ENCODE peak calls at places on chromosomes 4 and X, in six cellular contexts. I is K562, P is NAMALWA, R is T-helper 9 cell, G is lung, Z is HCEC 1CT. L is an unnamed sample.
A peak's percentile ranks its signal among the peaks of the same experiment; 100 is the strongest.

GRCh38 chr4:184471872-184472539 is 2.3 kb downstream of the IRF2 start:
- DNase-seq in Z (peak; percentile 11), G (no peak), P (peak; percentile 81), I (no peak), R (no peak), L (peak; percentile 40)

GRCh38 chr4:73978886-73979285 is 2.9 kb downstream of the PF4 start:
- DNase-seq in Z (peak; percentile 79), R (no peak), P (no peak), G (no peak), I (no peak), L (no peak)

GRCh38 chr4:91058345-91058744 is 931.2 kb downstream of the CCSER1 start:
- DNase-seq in G (no peak), I (no peak), P (no peak), R (no peak), Z (no peak), L (no peak)

GRCh38 chr4:110850461-110851447 is 227.9 kb upstream of the PITX2 start:
- DNase-seq in R (no peak), G (no peak), Z (no peak), P (no peak), I (no peak), L (peak; percentile 72)

GRCh38 chr4:173139561-173139960 is 29.1 kb upstream of the GALNT7 start:
- DNase-seq in Z (no peak), G (no peak), P (no peak), R (no peak), I (no peak), L (no peak)

GRCh38 chrX:72100051-72100755 is 31.5 kb downstream of the RTL5 start:
- DNase-seq in P (no peak), I (no peak), G (no peak), R (no peak), Z (no peak), L (no peak)

GRCh38 chr4:166422475-166422874 is 549.4 kb downstream of the TLL1 start:
- DNase-seq in I (no peak), Z (peak; percentile 72), P (no peak), R (no peak), G (no peak), L (no peak)

GRCh38 chrX:28542791-28543190 is 44.5 kb upstream of the IL1RAPL1 start:
- DNase-seq in Z (no peak), R (no peak), P (no peak), I (no peak), G (no peak), L (no peak)

GRCh38 chrX:19791562-19791961 is 95.8 kb downstream of the SH3KBP1 start:
- DNase-seq in P (no peak), G (no peak), Z (peak; percentile 72), R (no peak), I (no peak), L (no peak)

GRCh38 chr4:184448828-184449227 is 25.5 kb downstream of the IRF2 start:
- DNase-seq in P (no peak), Z (peak; percentile 46), G (peak; percentile 53), R (no peak), I (no peak), L (peak; percentile 46)

GRCh38 chr4:118099106-118099505 is 64.8 kb downstream of the NDST3 start:
- DNase-seq in I (no peak), Z (no peak), G (no peak), P (no peak), R (no peak), L (no peak)

GRCh38 chrX:28586291-28586690 is 955 bp upstream of the IL1RAPL1 start:
- DNase-seq in I (no peak), G (no peak), Z (no peak), P (no peak), R (no peak), L (no peak)

GRCh38 chr4:75745192-75745591 is 20.8 kb downstream of the USO1 start:
- DNase-seq in G (no peak), Z (peak; percentile 68), I (no peak), P (no peak), R (no peak), L (no peak)

GRCh38 chr4:85762204-85762884 is 287.4 kb downstream of the ARHGAP24 start:
- DNase-seq in P (no peak), R (no peak), I (no peak), G (no peak), Z (peak; percentile 86), L (no peak)

GRCh38 chr4:40990899-40991265 is 223.5 kb downstream of the APBB2 start:
- DNase-seq in G (no peak), I (no peak), P (peak; percentile 88), R (no peak), Z (no peak), L (no peak)

GRCh38 chr4:130511776-130512175 is 1415.8 kb downstream of the C4orf33 start:
- DNase-seq in R (no peak), I (no peak), Z (no peak), G (no peak), P (no peak), L (no peak)

GRCh38 chrX:44428989-44429627 is 85.6 kb upstream of the EFHC2 start:
- DNase-seq in P (no peak), G (no peak), Z (no peak), R (no peak), I (no peak), L (no peak)

GRCh38 chr4:82770607-82771006 is 28.0 kb downstream of the SCD5 start:
- DNase-seq in R (no peak), P (no peak), Z (no peak), I (no peak), G (no peak), L (no peak)

GRCh38 chr4:10295326-10295725 is 161.9 kb downstream of the ZNF518B start:
- DNase-seq in R (no peak), G (no peak), Z (no peak), P (no peak), I (no peak), L (no peak)

GRCh38 chrX:112211459-112211858 is 128.9 kb upstream of the TRPC5 start:
- DNase-seq in G (no peak), R (no peak), P (no peak), Z (no peak), I (no peak), L (no peak)

GRCh38 chrX:47047989-47048388 is 30.3 kb upstream of the RGN start:
- DNase-seq in R (no peak), G (no peak), I (peak; percentile 20), Z (peak; percentile 3), P (no peak), L (no peak)

GRCh38 chr4:186570193-186570996 is 15.0 kb upstream of the MTNR1A start:
- DNase-seq in I (no peak), G (no peak), P (no peak), Z (no peak), R (no peak), L (peak; percentile 62)

GRCh38 chrX:9482837-9483236 is 18.0 kb downstream of the TBL1X start:
- DNase-seq in R (no peak), Z (no peak), P (no peak), G (no peak), I (no peak), L (no peak)

GRCh38 chr4:24768006-24768405 is 27.4 kb upstream of the SOD3 start:
- DNase-seq in P (no peak), G (no peak), R (no peak), Z (no peak), I (no peak), L (no peak)

GRCh38 chr4:47312170-47312569 is 151.3 kb downstream of the COMMD8 start:
- DNase-seq in P (no peak), G (no peak), I (no peak), R (no peak), Z (no peak), L (no peak)

GRCh38 chr4:94525993-94526740 is 74.4 kb downstream of the PDLIM5 start:
- DNase-seq in Z (no peak), G (no peak), I (no peak), R (no peak), P (no peak), L (no peak)

GRCh38 chr4:5887361-5888221 is 5.3 kb downstream of the CRMP1 start:
- DNase-seq in P (no peak), Z (no peak), I (peak; percentile 19), R (no peak), G (no peak), L (no peak)

GRCh38 chr4:4869731-4870483 is 10.4 kb downstream of the MSX1 start:
- DNase-seq in R (no peak), I (no peak), G (no peak), Z (no peak), P (no peak), L (no peak)

GRCh38 chrX:7214251-7214650 is 66.3 kb upstream of the PUDP start:
- DNase-seq in I (no peak), G (no peak), R (no peak), Z (peak; percentile 1), P (no peak), L (no peak)

GRCh38 chrX:95346854-95347253 is 1337.8 kb upstream of the DIAPH2 start:
- DNase-seq in P (peak; percentile 3), Z (no peak), G (no peak), I (no peak), R (no peak), L (no peak)

GRCh38 chrX:5829469-5829868 is 399.2 kb downstream of the NLGN4X start:
- DNase-seq in Z (no peak), P (no peak), R (no peak), I (no peak), G (no peak), L (no peak)

GRCh38 chr4:142435599-142436235 is 410.4 kb downstream of the INPP4B start:
- DNase-seq in G (no peak), P (no peak), R (no peak), Z (no peak), I (no peak), L (no peak)

GRCh38 chrX:138890491-138890890 is 179.0 kb upstream of the FGF13 start:
- DNase-seq in P (no peak), R (no peak), Z (peak; percentile 23), I (no peak), G (no peak), L (no peak)

GRCh38 chr4:44446191-44446590 is 2.4 kb downstream of the KCTD8 start:
- DNase-seq in P (no peak), Z (no peak), I (no peak), G (no peak), R (no peak), L (no peak)

GRCh38 chr4:78684196-78685079 is 91.7 kb upstream of the BMP2K start:
- DNase-seq in Z (peak; percentile 41), P (no peak), R (no peak), G (no peak), I (no peak), L (no peak)

GRCh38 chr4:184937745-184938144 is 80.5 kb upstream of the HELT start:
- DNase-seq in G (no peak), R (no peak), P (no peak), I (no peak), Z (no peak), L (peak; percentile 35)

GRCh38 chr4:38905657-38906398 is 38.2 kb downstream of the FAM114A1 start:
- DNase-seq in R (no peak), Z (no peak), P (no peak), I (no peak), G (no peak), L (no peak)